ENCODE peak calls at places on chromosomes 13 and 19, in four cellular contexts. X, M, E and H are unnamed samples.
A peak's percentile ranks its signal among the peaks of the same experiment; 100 is the strongest.

GRCh38 chr13:72850959-72851677 is 69.2 kb downstream of the PIBF1 start:
- DNase-seq in E (no peak), X (no peak), M (no peak), H (no peak)

GRCh38 chr13:61664821-61665705 is 249.4 kb upstream of the PCDH20 start:
- DNase-seq in E (no peak), X (no peak), M (no peak), H (no peak)

GRCh38 chr13:85665286-85665685 is 133.9 kb downstream of the SLITRK6 start:
- DNase-seq in E (no peak), X (no peak), M (no peak), H (no peak)

GRCh38 chr13:94030415-94031119 is 448.9 kb downstream of the DCT start:
- DNase-seq in X (no peak), M (no peak), E (no peak), H (no peak)

GRCh38 chr19:14091086-14091884 is 734 bp upstream of the SAMD1 start:
- DNase-seq in E (peak; percentile 60), M (no peak), X (no peak), H (peak; percentile 72)

GRCh38 chr13:97364031-97364430 is 69.9 kb upstream of the RAP2A start:
- DNase-seq in M (no peak), E (no peak), X (no peak), H (no peak)

GRCh38 chr19:3494559-3494958 is 5.9 kb downstream of the DOHH start:
- DNase-seq in M (no peak), X (no peak), E (no peak), H (no peak)

GRCh38 chr13:75264611-75265010 is 217.4 kb downstream of the TBC1D4 start:
- DNase-seq in M (no peak), E (no peak), X (no peak), H (no peak)

GRCh38 chr13:26377038-26377437 is 123.1 kb downstream of the CDK8 start:
- DNase-seq in M (no peak), E (no peak), X (no peak), H (peak; percentile 0)

GRCh38 chr13:113917523-113918371 is 53.9 kb upstream of the GAS6 start:
- DNase-seq in E (no peak), M (no peak), X (no peak), H (no peak)

GRCh38 chr19:47331490-47331889 is 485 bp upstream of the C5AR2 start:
- DNase-seq in E (no peak), M (no peak), X (no peak), H (no peak)

GRCh38 chr19:52464798-52465470 is 11.6 kb downstream of the ZNF578 start:
- DNase-seq in E (no peak), X (peak; percentile 34), M (no peak), H (no peak)

GRCh38 chr19:3176715-3177501 is 1.7 kb upstream of the S1PR4 start:
- DNase-seq in E (peak; percentile 85), M (no peak), X (no peak), H (peak; percentile 70)

GRCh38 chr13:50124536-50125305 is 109.5 kb downstream of the KCNRG start:
- DNase-seq in X (peak; percentile 95), E (peak; percentile 98), M (peak; percentile 54), H (peak; percentile 26)

GRCh38 chr19:14782978-14783545 is 4.7 kb upstream of the ADGRE2 start:
- DNase-seq in X (peak; percentile 34), E (no peak), M (no peak), H (no peak)

GRCh38 chr13:19597523-19597922 is 35.9 kb upstream of the MPHOSPH8 start:
- DNase-seq in E (no peak), M (no peak), X (no peak), H (peak; percentile 84)

GRCh38 chr13:113735194-113735593 is 23.8 kb upstream of the TMEM255B start:
- DNase-seq in X (no peak), M (no peak), E (peak; percentile 23), H (no peak)

GRCh38 chr13:40968416-40969000 is 50.6 kb downstream of the ELF1 start:
- DNase-seq in M (no peak), X (no peak), E (no peak), H (no peak)
- H3K4me3 ChIP-seq in M (no peak overlapping the region), X (no peak overlapping the region), E (no peak overlapping the region), H (no peak overlapping the region)

GRCh38 chr13:100594731-100595130 is 6.1 kb upstream of the GGACT start:
- DNase-seq in X (no peak), M (no peak), E (no peak), H (no peak)
- TF ChIP-seq CTCF in X (no peak), M (no peak), E (peak; percentile 22), H (peak; percentile 3)

GRCh38 chr19:11482384-11483050 is 1.7 kb upstream of the ELAVL3 start:
- DNase-seq in E (peak; percentile 92), X (peak; percentile 84), M (peak; percentile 87), H (peak; percentile 75)
- H3K4me3 ChIP-seq in E (peak overlapping the region; percentile 49), X (peak overlapping the region; percentile 54), M (peak overlapping the region; percentile 46), H (peak overlapping the region; percentile 37)

DNA sequence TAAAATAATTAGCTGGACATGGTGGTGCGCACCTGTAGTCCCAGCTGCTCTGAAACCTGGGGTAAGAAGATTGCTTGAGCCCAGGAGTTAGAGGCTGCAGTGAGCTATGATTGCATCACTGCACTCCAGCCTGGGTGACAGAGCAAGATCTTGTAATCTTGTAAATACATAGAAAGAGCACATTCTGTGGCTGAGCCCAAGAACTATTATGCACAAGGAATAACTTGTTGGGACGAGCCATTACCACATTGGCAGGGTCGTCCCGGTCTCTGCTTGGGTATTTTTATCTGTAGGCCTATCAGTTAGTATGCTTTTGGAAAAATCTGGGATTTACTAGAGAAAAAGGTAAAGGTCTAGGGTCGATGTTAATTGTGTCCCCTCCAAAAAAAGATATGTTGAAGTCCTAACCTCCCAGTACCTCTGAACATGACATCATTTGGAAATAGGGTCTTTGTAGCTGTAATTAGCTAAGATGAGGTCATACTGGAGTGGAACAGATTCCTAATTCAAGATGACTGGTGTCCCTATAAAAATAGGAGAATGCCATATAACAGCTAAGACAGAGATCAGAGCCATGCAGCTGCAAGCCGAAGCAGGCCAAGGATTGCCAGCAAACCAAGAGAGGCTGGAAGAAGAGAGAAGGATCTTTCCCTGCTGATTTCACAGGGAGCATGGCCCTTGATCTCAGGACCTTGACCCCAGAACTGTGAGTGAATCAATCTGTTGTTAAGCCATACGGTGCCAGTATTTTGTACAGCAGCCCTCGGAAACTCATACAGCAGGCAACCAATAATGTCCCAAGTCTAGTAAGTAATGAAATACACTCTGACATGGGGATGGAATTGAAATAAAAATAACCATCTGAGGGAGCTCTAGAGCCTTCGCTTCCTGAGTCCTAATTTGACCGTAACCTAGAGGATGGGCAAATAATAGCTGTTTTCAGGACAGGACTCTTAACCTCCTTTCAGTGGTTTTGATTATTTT is 77.0 kb downstream of the TM9SF2 start:
- DNase-seq in M (no peak), E (no peak), X (no peak), H (no peak)
- TF ChIP-seq CTCF in M (peak; percentile 56), E (peak; percentile 19), X (no peak), H (no peak)

GRCh38 chr19:5255602-5256231 is 84.9 kb downstream of the PTPRS start:
- DNase-seq in E (no peak), X (no peak), M (no peak), H (no peak)

GRCh38 chr19:5257155-5258045 is 83.2 kb downstream of the PTPRS start:
- DNase-seq in E (no peak), X (no peak), M (no peak), H (no peak)

GRCh38 chr19:5254944-5255343 is 85.7 kb downstream of the PTPRS start:
- DNase-seq in X (no peak), M (no peak), E (no peak), H (no peak)

GRCh38 chr19:5253403-5254110 is 87.1 kb downstream of the PTPRS start:
- DNase-seq in E (no peak), M (no peak), X (no peak), H (peak; percentile 49)

DNA sequence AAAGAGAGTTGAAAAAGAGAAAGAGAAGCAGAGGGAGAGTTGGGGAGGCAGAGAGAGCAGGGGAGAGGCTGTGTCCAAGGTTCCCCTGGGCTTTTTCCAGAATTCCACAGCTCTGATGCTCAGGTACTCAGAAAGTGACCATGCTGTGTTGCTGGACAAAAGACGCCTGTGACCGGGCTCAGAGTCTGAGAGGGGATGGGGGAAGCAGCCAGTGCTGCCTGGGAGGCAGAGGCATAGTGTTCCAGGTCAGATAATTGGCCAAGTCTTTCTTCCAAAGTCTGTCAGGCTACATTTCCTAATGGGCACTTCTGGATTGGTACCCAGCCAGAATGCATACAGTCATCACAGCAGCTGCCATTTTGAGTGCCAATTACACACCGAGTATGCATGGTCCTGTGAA is 86.1 kb downstream of the PTPRS start:
- DNase-seq in M (no peak), E (no peak), X (no peak), H (no peak)
- H3K4me3 ChIP-seq in M (no peak overlapping the region), E (no peak overlapping the region), X (no peak overlapping the region), H (no peak overlapping the region)

DNA sequence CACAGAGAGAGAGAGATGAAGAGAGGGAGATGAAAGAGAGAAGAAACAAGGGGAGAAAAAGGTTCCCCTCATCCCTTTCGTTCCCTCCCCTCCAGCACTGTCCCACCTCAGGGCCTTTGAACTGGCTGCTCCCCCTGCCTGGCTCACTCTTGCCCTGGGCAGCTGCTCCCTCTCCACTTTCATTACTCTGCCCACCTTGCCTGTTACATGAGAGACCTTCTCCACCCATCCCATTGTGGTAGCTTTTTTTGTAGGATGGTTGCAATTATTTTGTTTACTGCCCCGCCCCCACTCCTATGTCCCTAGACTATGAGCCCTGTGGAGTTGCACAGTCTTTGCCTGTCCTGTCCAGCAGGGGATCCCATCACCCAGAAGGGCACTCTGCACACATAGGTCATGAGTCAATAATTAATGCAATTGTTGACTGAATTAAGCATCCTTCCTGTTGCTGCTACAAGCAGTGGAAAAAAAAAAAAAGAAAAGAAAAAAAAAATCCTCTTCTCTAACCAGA is 14.1 kb downstream of the C19orf81 start:
- DNase-seq in E (no peak), X (no peak), M (no peak), H (no peak)
- TF ChIP-seq CTCF in E (no peak), X (no peak), M (no peak), H (no peak)

GRCh38 chr19:55113570-55114039 is 3.8 kb downstream of the PPP1R12C start:
- DNase-seq in X (peak; percentile 93), E (peak; percentile 81), M (peak; percentile 85), H (peak; percentile 85)
- H3K4me3 ChIP-seq in X (no peak overlapping the region), E (no peak overlapping the region), M (peak overlapping the region; percentile 29), H (no peak overlapping the region)

DNA sequence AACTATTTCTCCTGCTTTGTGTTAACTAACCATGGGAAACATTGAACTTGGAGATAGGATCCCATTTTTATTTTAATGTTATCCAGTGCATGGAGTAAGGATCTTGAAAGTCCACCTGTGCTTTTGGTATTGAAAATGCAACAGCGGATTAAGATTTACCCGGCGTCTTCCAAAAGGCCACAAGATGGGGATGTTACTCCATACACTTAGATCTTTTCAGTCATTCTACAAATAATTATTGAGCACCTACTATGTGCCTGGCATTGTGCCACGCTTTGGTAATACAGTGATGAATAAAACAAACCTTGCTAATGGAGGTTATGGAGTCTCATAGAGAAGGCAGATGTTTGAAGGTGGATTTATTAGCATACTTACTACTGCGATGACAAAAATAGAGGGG is 56.9 kb downstream of the RFC3 start:
- DNase-seq in M (no peak), E (no peak), X (no peak), H (no peak)
- TF ChIP-seq CTCF in M (peak; percentile 15), E (no peak), X (no peak), H (peak; percentile 21)

DNA sequence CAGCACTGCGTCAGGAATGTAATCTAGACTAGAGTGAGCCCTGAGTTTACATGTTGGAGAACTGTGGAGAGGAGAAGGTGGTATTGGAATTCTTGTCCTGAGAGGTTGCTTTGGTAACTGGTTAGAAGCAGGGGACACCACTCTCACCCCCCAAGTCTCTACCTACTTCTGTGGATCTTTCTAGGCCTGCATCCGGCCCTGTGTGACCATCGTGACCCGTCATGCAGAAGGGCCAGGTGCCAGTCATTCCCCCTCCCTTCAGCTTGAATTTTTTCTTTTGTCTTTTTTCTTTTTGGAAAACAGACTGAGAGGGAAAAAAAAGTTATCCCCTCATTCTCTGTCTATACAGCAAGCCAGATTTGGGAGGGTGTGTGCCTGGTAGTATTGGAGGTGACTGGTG is 31.8 kb downstream of the NFIX start:
- DNase-seq in X (no peak), M (no peak), E (no peak), H (no peak)
- H3K4me3 ChIP-seq in X (no peak overlapping the region), M (peak overlapping the region; percentile 54), E (peak overlapping the region; percentile 55), H (peak overlapping the region; percentile 67)